ENCODE peak calls at places on chromosomes 2 and 18, in eight cellular contexts. Z is stomach, D is nucleus accumbens, U is tibial artery, Q is dermis blood vessel endothelial cell, J is cardiac muscle cell, Y is GM06990, W is NCI-H1436. F is an unnamed sample.

GRCh38 chr2:54077088-54077900 is 38.1 kb upstream of the ACYP2 start:
- DNase-seq in Q (no peak), D (no peak), W (no peak), U (no peak), Y (no peak), J (no peak), Z (no peak), F (no peak)

GRCh38 chr18:13239557-13239956 is 21.0 kb downstream of the LDLRAD4 start:
- DNase-seq in J (no peak), Q (no peak), W (no peak), Y (no peak), D (no peak), U (peak), Z (no peak), F (no peak)

GRCh38 chr2:216871333-216871934 is 11.6 kb upstream of the TNP1 start:
- DNase-seq in J (no peak), Y (no peak), D (no peak), W (no peak), U (no peak), Q (no peak), Z (no peak), F (no peak)

GRCh38 chr18:79381811-79382311 is 13.9 kb upstream of the NFATC1 start:
- DNase-seq in U (no peak), D (no peak), Y (no peak), J (no peak), Q (no peak), W (no peak), Z (no peak), F (no peak)

GRCh38 chr2:86068098-86069047 is 37.3 kb downstream of the POLR1A start:
- DNase-seq in J (no peak), Z (no peak), Q (no peak), U (no peak), D (no peak), W (no peak), Y (peak), F (no peak)

GRCh38 chr2:35163948-35164347 is 1191.6 kb upstream of the CRIM1 start:
- DNase-seq in U (no peak), Z (no peak), W (no peak), J (no peak), Q (no peak), Y (no peak), D (no peak), F (no peak)

GRCh38 chr2:127669056-127669455 is 6.3 kb downstream of the LIMS2 start:
- DNase-seq in W (no peak), D (no peak), Q (no peak), J (no peak), U (no peak), Y (no peak), Z (no peak), F (no peak)

GRCh38 chr2:207847807-207848544 is 78.3 kb upstream of the FZD5 start:
- DNase-seq in Z (peak), U (peak), D (no peak), Q (peak), W (peak), J (peak), Y (no peak), F (no peak)

GRCh38 chr2:178241852-178242551 is 47.7 kb downstream of the OSBPL6 start:
- DNase-seq in J (peak), U (peak), W (no peak), Y (no peak), Z (peak), D (no peak), Q (peak), F (no peak)